ENCODE peak calls at places on chromosomes 13 and 19, in four cellular contexts. K is prostate gland, U is uterus, G is globus pallidus. Q is an unnamed sample.
A peak's percentile ranks its signal among the peaks of the same experiment; 100 is the strongest.

GRCh38 chr13:24528816-24529398 is 16.3 kb upstream of the PARP4 start:
- DNase-seq in K (no peak), U (no peak), G (no peak), Q (no peak)

GRCh38 chr19:13864513-13865242 is 12.3 kb upstream of the NANOS3 start:
- DNase-seq in K (no peak), U (no peak), G (no peak), Q (no peak)

GRCh38 chr19:48992571-48993174 is 436 bp downstream of the GYS1 start:
- DNase-seq in K (no peak), U (no peak), G (no peak), Q (no peak)

GRCh38 chr13:43023244-43023931 is at the start of gene DNAJC15:
- DNase-seq in K (peak; percentile 58), U (peak; percentile 62), G (peak; percentile 79), Q (peak; percentile 87)

GRCh38 chr19:18007939-18008673 is at the start of gene ARRDC2:
- DNase-seq in K (peak; percentile 87), U (peak; percentile 89), G (peak; percentile 95), Q (peak; percentile 88)

GRCh38 chr19:30437869-30438268 is 65.7 kb downstream of the ZNF536 start:
- DNase-seq in K (no peak), U (no peak), G (no peak), Q (no peak)

GRCh38 chr19:32450217-32450616 is 44.6 kb downstream of the DPY19L3 start:
- DNase-seq in K (no peak), U (no peak), G (no peak), Q (no peak)

GRCh38 chr13:29674532-29674931 is 79.0 kb upstream of the SLC7A1 start:
- DNase-seq in K (no peak), U (no peak), G (no peak), Q (peak; percentile 72)

GRCh38 chr13:40562975-40563349 is 103.5 kb downstream of the FOXO1 start:
- DNase-seq in K (no peak), U (no peak), G (no peak), Q (no peak)

GRCh38 chr19:19626516-19627441 is 1.2 kb downstream of the LPAR2 start:
- DNase-seq in K (no peak), U (no peak), G (no peak), Q (no peak)

GRCh38 chr13:113448545-113448884 is 4.8 kb downstream of the ADPRHL1 start:
- DNase-seq in K (no peak), U (no peak), G (no peak), Q (no peak)

GRCh38 chr19:5296457-5297271 is 43.9 kb downstream of the PTPRS start:
- DNase-seq in K (no peak), U (no peak), G (no peak), Q (no peak)

GRCh38 chr19:5967994-5968430 is 9.9 kb downstream of the RANBP3 start:
- DNase-seq in K (peak; percentile 79), U (peak; percentile 64), G (peak; percentile 87), Q (peak; percentile 84)

GRCh38 chr19:52398091-52398461 is 427 bp downstream of the ZNF528 start:
- DNase-seq in K (no peak), U (no peak), G (peak; percentile 0), Q (peak; percentile 9)

GRCh38 chr19:34678085-34678412 is 571 bp downstream of the ZNF302 start:
- DNase-seq in K (no peak), U (no peak), G (no peak), Q (no peak)

GRCh38 chr13:54366728-54367127 is 1338.1 kb downstream of the OLFM4 start:
- DNase-seq in K (no peak), U (no peak), G (no peak), Q (no peak)

GRCh38 chr13:65540064-65540635 is 1690.0 kb downstream of the PCDH9 start:
- DNase-seq in K (no peak), U (no peak), G (no peak), Q (peak; percentile 78)

GRCh38 chr13:20326276-20326675 is 94.2 kb upstream of the GJB6 start:
- DNase-seq in K (no peak), U (no peak), G (no peak), Q (no peak)

GRCh38 chr19:11247934-11248333 is 8.5 kb downstream of the ANGPTL8 start:
- DNase-seq in K (no peak), U (no peak), G (no peak), Q (no peak)

GRCh38 chr13:94800423-94800822 is 88.1 kb upstream of the SOX21 start:
- DNase-seq in K (no peak), U (no peak), G (no peak), Q (no peak)

GRCh38 chr19:3664879-3665642 is 35.2 kb downstream of the PIP5K1C start:
- DNase-seq in K (no peak), U (no peak), G (no peak), Q (no peak)

GRCh38 chr19:39434123-39435076 is 1.3 kb downstream of the RPS16 start:
- DNase-seq in K (no peak), U (no peak), G (no peak), Q (peak; percentile 28)

GRCh38 chr19:14475251-14476073 is at the start of gene PTGER1:
- DNase-seq in K (no peak), U (no peak), G (no peak), Q (peak; percentile 47)

GRCh38 chr13:75927183-75927582 is 291.1 kb downstream of the LMO7 start:
- DNase-seq in K (no peak), U (no peak), G (no peak), Q (no peak)

GRCh38 chr13:74250738-74251190 is 116.6 kb upstream of the KLF12 start:
- DNase-seq in K (no peak), U (no peak), G (no peak), Q (peak; percentile 89)

GRCh38 chr13:37495046-37495445 is 103.5 kb downstream of the POSTN start:
- DNase-seq in K (no peak), U (no peak), G (no peak), Q (peak; percentile 29)

GRCh38 chr13:26679945-26680516 is 80.6 kb downstream of the GPR12 start:
- DNase-seq in K (no peak), U (no peak), G (peak; percentile 49), Q (peak; percentile 11)

GRCh38 chr19:15299568-15300409 is 32.5 kb downstream of the BRD4 start:
- DNase-seq in K (no peak), U (no peak), G (no peak), Q (no peak)

GRCh38 chr13:111565400-111565799 is 245.0 kb downstream of the TEX29 start:
- DNase-seq in K (no peak), U (no peak), G (no peak), Q (no peak)

GRCh38 chr13:45078003-45078402 is 42.3 kb upstream of the GTF2F2 start:
- DNase-seq in K (no peak), U (no peak), G (no peak), Q (no peak)

GRCh38 chr13:89382986-89383385 is 1711.8 kb downstream of the SLITRK5 start:
- DNase-seq in K (no peak), U (no peak), G (no peak), Q (no peak)

GRCh38 chr19:30309983-30310805 is 62.0 kb upstream of the ZNF536 start:
- DNase-seq in K (no peak), U (no peak), G (no peak), Q (no peak)

GRCh38 chr19:57239982-57240310 is 486 bp upstream of the ZNF805 start:
- DNase-seq in K (no peak), U (no peak), G (no peak), Q (peak; percentile 1)

GRCh38 chr13:113559901-113560644 is 24.5 kb upstream of the TFDP1 start:
- DNase-seq in K (no peak), U (no peak), G (no peak), Q (no peak)

GRCh38 chr19:46704379-46705076 is 12.4 kb downstream of the PRKD2 start:
- DNase-seq in K (peak; percentile 42), U (peak; percentile 73), G (no peak), Q (peak; percentile 40)

GRCh38 chr19:49887037-49887652 is 9.5 kb downstream of the IL4I1 start:
- DNase-seq in K (no peak), U (no peak), G (no peak), Q (no peak)

GRCh38 chr19:35716985-35717664 is 678 bp upstream of the KMT2B start:
- DNase-seq in K (peak; percentile 95), U (peak; percentile 95), G (peak; percentile 95), Q (peak; percentile 92)

GRCh38 chr19:50417138-50417849 is 1.4 kb upstream of the SPIB start:
- DNase-seq in K (no peak), U (no peak), G (no peak), Q (no peak)

Q was measured in fibroblast of mammary gland.